ENCODE peak calls at places on chromosomes 6 and 20, in four cellular contexts. P is Peyer's patch, I is adrenal gland, C is foreskin fibroblast. J is an unnamed sample.

GRCh38 chr6:169971171-169971861 is 219.9 kb downstream of the ERMARD start:
- DNase-seq in P (peak; percentile 39), C (no peak), I (no peak), J (no peak)

GRCh38 chr6:160202411-160202810 is 56.2 kb downstream of the SLC22A2 start:
- DNase-seq in I (no peak), C (no peak), P (no peak), J (peak; percentile 46)

GRCh38 chr20:57397693-57398108 is 6.5 kb downstream of the RBM38 start:
- DNase-seq in C (no peak), P (no peak), I (no peak), J (no peak)

GRCh38 chr6:154805288-154805911 is 72.2 kb downstream of the SCAF8 start:
- DNase-seq in P (no peak), C (peak; percentile 68), I (no peak), J (peak; percentile 78)

GRCh38 chr20:18743665-18744440 is 69.7 kb upstream of the SCP2D1 start:
- DNase-seq in P (no peak), C (peak; percentile 22), I (no peak), J (peak; percentile 9)

GRCh38 chr6:8389034-8389818 is 46.1 kb downstream of the SLC35B3 start:
- DNase-seq in C (no peak), I (no peak), P (no peak), J (no peak)

GRCh38 chr6:143539723-143540122 is 28.2 kb upstream of the FUCA2 start:
- DNase-seq in P (no peak), I (no peak), C (no peak), J (no peak)

GRCh38 chr6:17493286-17493685 is 99.9 kb downstream of the CAP2 start:
- DNase-seq in P (no peak), C (peak; percentile 51), I (peak; percentile 25), J (peak; percentile 29)

GRCh38 chr6:81241717-81242116 is 510.8 kb downstream of the TENT5A start:
- DNase-seq in C (peak; percentile 60), I (no peak), P (no peak), J (peak; percentile 78)

GRCh38 chr6:150925655-150925928 is 60.1 kb downstream of the MTHFD1L start:
- DNase-seq in P (no peak), I (no peak), C (peak; percentile 78), J (no peak)

GRCh38 chr6:34526992-34527728 is 29.0 kb downstream of the SPDEF start:
- DNase-seq in I (peak; percentile 96), P (peak; percentile 97), C (peak; percentile 97), J (peak; percentile 82)

GRCh38 chr20:33130553-33130952 is 37.4 kb upstream of the BPIFA2 start:
- DNase-seq in I (no peak), C (peak; percentile 68), P (no peak), J (peak; percentile 40)

GRCh38 chr20:62776692-62777527 is 19.4 kb upstream of the MRGBP start:
- DNase-seq in P (peak; percentile 61), C (peak; percentile 39), I (no peak), J (no peak)

GRCh38 chr20:4171538-4172116 is 156.3 kb upstream of the RNF24 start:
- DNase-seq in P (peak; percentile 69), I (no peak), C (peak; percentile 38), J (peak; percentile 13)

GRCh38 chr20:49612127-49612738 is 44.3 kb upstream of the PTGIS start:
- DNase-seq in C (no peak), P (no peak), I (no peak), J (no peak)

GRCh38 chr20:22977047-22977785 is 57.9 kb upstream of the SSTR4 start:
- DNase-seq in I (peak; percentile 79), P (no peak), C (no peak), J (no peak)

DNA sequence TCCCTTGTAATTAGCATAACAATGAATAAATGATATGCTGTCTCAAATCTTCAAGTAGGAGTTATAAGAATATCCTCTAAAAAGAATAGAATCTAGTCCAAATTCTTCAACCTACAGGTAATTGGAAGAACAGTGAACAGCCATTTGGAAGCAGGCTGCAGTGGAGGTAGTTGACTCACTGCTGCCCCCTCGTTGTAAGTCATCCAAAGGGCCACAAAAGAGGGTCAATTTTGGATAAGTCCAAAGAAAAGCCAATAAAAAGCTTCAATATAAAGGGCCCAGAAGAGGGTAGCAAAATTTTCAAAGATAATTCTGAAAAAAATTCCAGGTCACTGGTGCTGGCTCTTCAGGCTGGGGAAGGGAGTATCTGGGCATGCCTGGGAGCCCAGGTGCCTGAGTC is 60.8 kb upstream of the SSTR4 start:
- DNase-seq in P (no peak), C (peak; percentile 30), I (no peak), J (peak; percentile 17)
- TF ChIP-seq CTCF in P (no peak), C (peak; percentile 43), I (peak; percentile 14), J (peak; percentile 38)

GRCh38 chr6:39018103-39018502 is 30.5 kb upstream of the GLP1R start:
- DNase-seq in I (no peak), P (no peak), C (no peak), J (no peak)

GRCh38 chr6:39020136-39020535 is 28.4 kb upstream of the GLP1R start:
- DNase-seq in P (no peak), C (no peak), I (no peak), J (no peak)

GRCh38 chr6:39017481-39017880 is 31.1 kb upstream of the GLP1R start:
- DNase-seq in P (no peak), I (no peak), C (no peak), J (no peak)

GRCh38 chr6:39021041-39021440 is 27.5 kb upstream of the GLP1R start:
- DNase-seq in C (no peak), I (no peak), P (no peak), J (no peak)

GRCh38 chr6:39016831-39017230 is 31.8 kb upstream of the GLP1R start:
- DNase-seq in P (no peak), I (no peak), C (no peak), J (no peak)
- H3K4me3 ChIP-seq in P (no peak overlapping the region), I (no peak overlapping the region), C (no peak overlapping the region), J (no peak overlapping the region)

GRCh38 chr6:22349051-22349450 is 52.2 kb upstream of the PRL start:
- DNase-seq in I (no peak), P (no peak), C (no peak), J (no peak)

GRCh38 chr6:22349528-22349927 is 52.7 kb upstream of the PRL start:
- DNase-seq in I (no peak), P (no peak), C (no peak), J (no peak)

DNA sequence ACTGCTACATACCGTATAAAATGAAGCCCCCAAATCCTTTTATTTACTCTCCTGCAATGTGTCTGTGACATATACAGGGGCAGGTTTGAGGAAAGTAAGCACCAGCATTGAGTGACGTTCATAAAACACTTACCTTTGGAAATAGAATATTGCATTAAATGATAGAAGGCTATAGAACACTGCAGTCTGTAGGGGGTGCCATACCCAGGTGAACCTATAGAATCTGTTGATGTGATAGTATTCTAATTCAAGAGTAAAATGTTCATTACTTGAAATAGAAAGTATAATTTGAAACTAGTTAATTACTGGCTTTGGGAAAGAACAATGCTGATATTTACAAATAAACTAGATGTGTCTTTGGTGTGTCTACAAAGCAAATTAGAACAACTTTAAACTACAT is 47.0 kb upstream of the PRL start:
- DNase-seq in C (no peak), I (no peak), P (no peak), J (no peak)
- TF ChIP-seq CTCF in C (no peak), I (no peak), P (no peak), J (no peak)

DNA sequence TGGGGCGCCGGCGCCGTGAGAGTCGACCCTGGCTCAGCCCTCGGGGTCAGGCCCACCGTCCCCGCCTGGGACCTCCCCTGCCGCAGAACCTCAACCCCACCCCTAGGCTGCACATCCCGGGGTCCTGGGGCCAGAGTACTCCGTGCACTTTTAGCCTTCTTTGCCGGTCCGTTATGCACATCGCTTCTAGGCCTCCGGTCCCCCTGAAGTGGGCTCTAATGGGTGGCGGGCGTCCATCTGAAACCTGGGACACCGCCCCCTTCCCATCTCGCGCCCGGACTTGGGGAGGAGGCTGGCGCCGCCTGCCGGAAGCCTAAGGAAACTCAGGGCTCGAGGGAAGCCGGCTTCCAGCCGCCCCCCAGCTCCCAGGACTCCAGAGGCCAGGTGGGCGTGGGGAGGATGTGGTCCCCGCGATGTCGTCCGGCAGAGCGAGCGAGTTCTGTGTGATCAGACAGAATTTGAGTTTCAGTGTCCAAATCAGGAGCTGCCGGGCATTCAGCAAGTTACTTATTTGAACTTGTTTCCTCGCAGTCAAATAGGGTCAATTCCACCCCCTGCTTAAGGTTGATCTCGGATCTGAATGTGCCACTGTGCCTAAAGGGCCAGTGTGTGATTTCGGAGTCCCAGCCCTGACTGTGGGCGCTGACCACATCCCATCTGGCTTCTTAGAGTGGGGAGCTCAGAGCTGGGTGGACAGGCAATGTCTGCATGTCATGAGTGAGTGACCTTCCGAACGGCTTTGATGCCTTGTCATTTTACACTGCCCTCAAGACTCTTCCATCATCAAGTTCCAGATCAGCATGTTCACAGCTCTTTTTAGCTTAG is 47.6 kb downstream of the CPXM1 start:
- DNase-seq in I (no peak), C (peak; percentile 70), P (no peak), J (peak; percentile 33)
- H3K4me3 ChIP-seq in I (no peak overlapping the region), C (peak overlapping the region; percentile 48), P (peak overlapping the region; percentile 64), J (peak overlapping the region; percentile 55)

GRCh38 chr6:4957521-4958231 is 46.2 kb downstream of the RPP40 start:
- DNase-seq in C (peak; percentile 20), P (no peak), I (no peak), J (peak; percentile 9)
- TF ChIP-seq CTCF in C (peak; percentile 33), P (no peak), I (peak; percentile 11), J (peak; percentile 15)

DNA sequence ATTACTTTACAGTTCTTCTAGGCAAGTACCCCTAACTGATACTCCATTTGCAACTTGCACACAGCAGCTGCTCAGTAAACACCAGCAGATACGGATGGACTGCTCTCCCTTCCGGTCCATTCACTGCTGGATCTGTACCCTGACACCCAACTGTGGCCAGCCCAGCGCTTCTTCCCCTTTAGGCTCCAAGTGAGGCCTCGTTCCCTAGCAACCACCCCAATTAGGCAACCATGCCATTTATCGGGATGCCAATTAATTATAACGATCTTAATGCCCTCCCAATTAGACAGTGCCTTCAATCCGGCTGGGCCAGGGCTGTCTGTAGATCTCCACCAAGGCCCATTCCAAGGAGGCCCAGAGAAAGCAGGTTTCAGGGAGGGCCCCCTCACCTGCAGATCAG is 3.2 kb downstream of the SULF2 start:
- DNase-seq in C (no peak), P (no peak), I (no peak), J (no peak)
- H3K4me3 ChIP-seq in C (no peak overlapping the region), P (no peak overlapping the region), I (no peak overlapping the region), J (no peak overlapping the region)

DNA sequence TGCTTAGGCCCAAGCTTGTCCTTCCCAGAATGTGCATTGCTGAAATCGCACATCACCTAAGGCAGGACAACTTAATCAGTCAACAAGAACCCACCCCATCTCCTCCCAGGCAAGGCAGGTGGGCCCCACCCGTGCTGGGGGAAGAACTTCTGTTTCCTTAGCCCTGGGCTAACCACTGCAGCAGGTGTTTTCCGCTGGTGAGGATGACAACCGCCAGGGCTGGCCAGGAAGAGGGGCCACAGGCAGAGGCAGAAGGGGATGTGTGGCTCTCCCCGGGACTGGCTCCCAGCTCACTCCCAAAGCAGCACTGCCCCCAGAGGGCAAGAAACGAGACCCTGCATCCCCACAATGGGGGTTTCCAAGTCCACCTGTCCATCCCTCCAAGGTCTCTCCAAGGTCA is 168.4 kb upstream of the CST7 start:
- DNase-seq in C (no peak), P (peak; percentile 45), I (no peak), J (no peak)
- TF ChIP-seq CTCF in C (no peak), P (no peak), I (no peak), J (no peak)

GRCh38 chr20:47865451-47865850 is 80.2 kb upstream of the SULF2 start:
- DNase-seq in I (no peak), P (no peak), C (no peak), J (no peak)

GRCh38 chr20:47866480-47866879 is 81.2 kb upstream of the SULF2 start:
- DNase-seq in C (no peak), P (no peak), I (no peak), J (no peak)

GRCh38 chr20:47867831-47868230 is 82.5 kb upstream of the SULF2 start:
- DNase-seq in P (no peak), C (no peak), I (no peak), J (no peak)

GRCh38 chr20:47863531-47863930 is 78.2 kb upstream of the SULF2 start:
- DNase-seq in P (no peak), I (no peak), C (no peak), J (no peak)

GRCh38 chr20:47865912-47866311 is 80.6 kb upstream of the SULF2 start:
- DNase-seq in I (no peak), P (no peak), C (no peak), J (no peak)
- H3K4me3 ChIP-seq in I (no peak overlapping the region), P (no peak overlapping the region), C (no peak overlapping the region), J (no peak overlapping the region)